ENCODE peak calls at places on chromosomes 1 and 21, in seven cellular contexts. Y, K, A, H, E, U and D are unnamed samples. For H3K36me3, the result is how much of the 10 kb centered on the place peaks cover.

GRCh38 chr21:29164330-29164942 is 34.0 kb downstream of the MAP3K7CL start:
- DNase-seq in E (no peak), Y (no peak), K (peak), U (no peak), A (no peak), H (peak), D (peak)

GRCh38 chr1:159429074-159429861 is 2.7 kb upstream of the OR10J4 start:
- DNase-seq in H (no peak), Y (no peak), E (peak), K (peak), U (no peak), A (no peak), D (no peak)

GRCh38 chr21:34936874-34937563 is 112.1 kb downstream of the RUNX1 start:
- DNase-seq in E (no peak), H (no peak), A (no peak), U (no peak), K (peak), Y (no peak), D (no peak)

GRCh38 chr21:26982767-26983166 is 15.9 kb upstream of the ADAMTS5 start:
- DNase-seq in Y (no peak), E (peak), K (no peak), U (no peak), A (no peak), H (no peak), D (no peak)

GRCh38 chr1:22636369-22636768 is at the start of gene C1QA:
- DNase-seq in A (peak), Y (no peak), K (no peak), U (no peak), H (no peak), E (no peak), D (peak)

GRCh38 chr1:32716312-32717126 is 13.9 kb upstream of the SYNC start:
- DNase-seq in Y (no peak), E (no peak), U (peak), H (peak), K (no peak), A (peak), D (peak)

GRCh38 chr21:36877741-36878140 is 88.7 kb downstream of the HLCS start:
- DNase-seq in E (no peak), A (no peak), H (no peak), Y (no peak), U (no peak), K (no peak), D (no peak)

GRCh38 chr1:109984190-109984455 is 442 bp upstream of the AHCYL1 start:
- DNase-seq in E (no peak), K (peak), U (no peak), H (no peak), Y (no peak), A (no peak), D (no peak)

GRCh38 chr1:212414328-212415106 is at the start of gene PACC1:
- DNase-seq in H (peak), Y (peak), K (peak), A (peak), U (peak), E (peak), D (peak)

GRCh38 chr21:16457498-16457897 is 727.7 kb downstream of the USP25 start:
- DNase-seq in A (no peak), K (no peak), H (no peak), U (no peak), Y (no peak), E (no peak), D (no peak)

GRCh38 chr1:200426196-200426595 is 16.4 kb upstream of the ZNF281 start:
- DNase-seq in U (no peak), Y (no peak), K (no peak), H (no peak), E (no peak), A (no peak), D (no peak)

GRCh38 chr1:41900611-41901444 is 17.9 kb downstream of the HIVEP3 start:
- DNase-seq in Y (no peak), U (no peak), H (no peak), E (peak), A (no peak), K (peak), D (no peak)

GRCh38 chr1:244874974-244875579 is 10.7 kb upstream of the HNRNPU start:
- DNase-seq in H (no peak), U (no peak), E (no peak), A (no peak), Y (no peak), K (no peak), D (no peak)

GRCh38 chr1:15246960-15247614 is at the start of gene FHAD1:
- DNase-seq in H (peak), U (peak), K (peak), Y (no peak), A (peak), E (peak), D (peak)

GRCh38 chr1:114448370-114448769 is 62.6 kb downstream of the TRIM33 start:
- DNase-seq in E (no peak), A (no peak), U (no peak), Y (no peak), H (no peak), K (peak), D (no peak)

GRCh38 chr1:211511947-211512346 is 20.0 kb upstream of the RD3 start:
- DNase-seq in H (no peak), Y (no peak), E (peak), K (peak), U (peak), A (no peak), D (no peak)

GRCh38 chr1:22045604-22046228 is 6.8 kb upstream of the CDC42 start:
- DNase-seq in A (no peak), U (no peak), H (no peak), Y (no peak), E (no peak), K (no peak), D (no peak)

GRCh38 chr1:114310771-114311251 is 157.1 kb upstream of the SYT6 start:
- DNase-seq in Y (no peak), A (no peak), E (no peak), K (no peak), H (no peak), U (no peak), D (no peak)

GRCh38 chr1:235902638-235903542 is 36.2 kb upstream of the LYST start:
- DNase-seq in H (peak), K (no peak), U (peak), E (peak), Y (no peak), A (peak), D (peak)

GRCh38 chr1:96291468-96291867 is 430.1 kb upstream of the PTBP2 start:
- DNase-seq in K (no peak), H (no peak), U (no peak), A (no peak), E (no peak), Y (no peak), D (no peak)
- H3K36me3 ChIP-seq in K (under half), H (under half), U (under half), A (under half), E (under half), Y (under half), D (under half)

DNA sequence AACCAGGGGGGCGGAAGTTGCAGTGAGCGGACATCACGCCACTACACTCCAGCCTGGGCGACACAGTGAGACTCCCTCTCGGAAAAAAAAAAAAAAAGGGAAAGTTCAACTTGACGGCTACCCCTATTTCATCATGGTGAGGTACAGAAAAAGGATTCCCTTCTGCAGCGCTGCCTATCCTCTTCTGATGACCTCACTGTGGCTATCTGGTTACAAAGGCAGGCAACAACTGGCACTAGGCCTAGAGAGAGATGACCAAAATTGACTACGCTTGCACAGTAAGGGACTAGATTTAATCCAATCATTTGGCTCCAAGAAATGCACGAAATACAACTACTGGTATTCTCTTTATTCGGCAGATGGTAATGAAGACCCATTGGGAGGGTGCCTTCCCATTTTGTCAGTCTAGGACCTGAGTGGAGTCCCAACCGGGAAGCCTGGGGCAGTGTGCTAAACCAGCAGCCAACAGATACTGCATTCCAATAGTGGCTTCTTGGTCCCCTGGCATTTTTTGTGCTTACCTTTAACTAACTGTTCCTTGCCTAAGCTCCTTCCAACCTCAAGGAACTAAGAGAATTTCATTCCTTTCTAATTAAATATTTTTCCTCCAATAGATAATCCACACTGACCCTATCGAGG is 36.6 kb downstream of the ITPKB start:
- DNase-seq in E (no peak), H (no peak), Y (no peak), A (no peak), K (no peak), U (no peak), D (peak)
- H3K4me3 ChIP-seq in E (no peak), H (no peak), Y (peak), A (peak), K (no peak), U (peak), D (no peak)

GRCh38 chr1:209780276-209780675 is 4.1 kb downstream of the C1orf74 start:
- DNase-seq in U (no peak), A (no peak), K (no peak), H (no peak), Y (no peak), E (no peak), D (no peak)

GRCh38 chr1:209774592-209774991 is 9.8 kb downstream of the C1orf74 start:
- DNase-seq in K (no peak), A (no peak), Y (no peak), E (no peak), H (no peak), U (no peak), D (no peak)

GRCh38 chr1:209777587-209777986 is 6.8 kb downstream of the C1orf74 start:
- DNase-seq in Y (no peak), E (no peak), H (no peak), A (no peak), U (no peak), K (no peak), D (no peak)

GRCh38 chr1:209772116-209772515 is 12.2 kb downstream of the C1orf74 start:
- DNase-seq in A (no peak), H (no peak), U (no peak), K (no peak), E (no peak), Y (no peak), D (no peak)

GRCh38 chr1:209775634-209776033 is 8.7 kb downstream of the C1orf74 start:
- DNase-seq in Y (no peak), A (no peak), E (no peak), K (no peak), U (no peak), H (no peak), D (no peak)
- H3K36me3 ChIP-seq in Y (under half), A (under half), E (under half), K (under half), U (under half), H (under half), D (under half)

GRCh38 chr1:227789042-227789880 is 26.2 kb upstream of the PRSS38 start:
- DNase-seq in H (no peak), K (no peak), E (no peak), U (no peak), A (no peak), Y (no peak), D (peak)
- H3K4me3 ChIP-seq in H (peak), K (no peak), E (peak), U (peak), A (peak), Y (peak), D (no peak)

GRCh38 chr1:201795066-201795465 is 33.9 kb upstream of the IPO9 start:
- DNase-seq in E (no peak), Y (no peak), H (peak), K (peak), U (no peak), A (no peak), D (no peak)
- H3K36me3 ChIP-seq in E (under half), Y (half or more), H (under half), K (under half), U (under half), A (under half), D (under half)